ENCODE peak calls at places on chromosomes 6 and 20, in six cellular contexts. T, S, Z, D, F and H are unnamed samples. For H3K4me1, the result is how much of the 10 kb centered on the place peaks cover.

GRCh38 chr6:36659271-36659670 is 19.2 kb upstream of the CDKN1A start:
- DNase-seq in T (no peak), S (no peak), Z (peak), D (no peak), F (no peak), H (no peak)

GRCh38 chr6:24513602-24514001 is 18.8 kb downstream of the ALDH5A1 start:
- DNase-seq in T (no peak), S (no peak), Z (no peak), D (no peak), F (no peak), H (no peak)

GRCh38 chr6:84166395-84166794 is 61.0 kb downstream of the CEP162 start:
- DNase-seq in T (no peak), S (no peak), Z (no peak), D (no peak), F (no peak), H (no peak)

GRCh38 chr6:35283361-35283760 is 14.3 kb upstream of the DEF6 start:
- DNase-seq in T (no peak), S (no peak), Z (no peak), D (no peak), F (no peak), H (no peak)

GRCh38 chr6:73985891-73986290 is 289.9 kb downstream of the CD109 start:
- DNase-seq in T (no peak), S (no peak), Z (peak), D (peak), F (no peak), H (no peak)

GRCh38 chr6:2755456-2755855 is 4.7 kb upstream of the MYLK4 start:
- DNase-seq in T (no peak), S (no peak), Z (no peak), D (no peak), F (no peak), H (no peak)

GRCh38 chr6:15344831-15345230 is 99.0 kb downstream of the JARID2 start:
- DNase-seq in T (no peak), S (no peak), Z (no peak), D (no peak), F (no peak), H (no peak)

GRCh38 chr6:102356170-102356569 is 962.7 kb downstream of the GRIK2 start:
- DNase-seq in T (no peak), S (no peak), Z (no peak), D (no peak), F (no peak), H (no peak)

GRCh38 chr6:47083586-47084047 is 41.5 kb upstream of the ADGRF1 start:
- DNase-seq in T (peak), S (peak), Z (peak), D (peak), F (no peak), H (no peak)

GRCh38 chr20:54415967-54416366 is 59.4 kb upstream of the DOK5 start:
- DNase-seq in T (no peak), S (no peak), Z (no peak), D (no peak), F (no peak), H (no peak)

GRCh38 chr20:49880724-49881445 is 34.4 kb downstream of the SPATA2 start:
- DNase-seq in T (no peak), S (peak), Z (no peak), D (no peak), F (no peak), H (no peak)

GRCh38 chr6:131636880-131637792 is at the start of gene ENPP3:
- DNase-seq in T (no peak), S (no peak), Z (no peak), D (no peak), F (no peak), H (no peak)

GRCh38 chr20:29873946-29874345 is 1383.5 kb upstream of the DEFB115 start:
- DNase-seq in T (no peak), S (peak), Z (peak), D (peak), F (no peak), H (no peak)

GRCh38 chr20:43583982-43584432 is 6.7 kb upstream of the IFT52 start:
- DNase-seq in T (peak), S (peak), Z (peak), D (no peak), F (no peak), H (no peak)
- H3K27ac ChIP-seq in T (no peak), S (no peak), Z (no peak), D (no peak), F (no peak), H (no peak)

DNA sequence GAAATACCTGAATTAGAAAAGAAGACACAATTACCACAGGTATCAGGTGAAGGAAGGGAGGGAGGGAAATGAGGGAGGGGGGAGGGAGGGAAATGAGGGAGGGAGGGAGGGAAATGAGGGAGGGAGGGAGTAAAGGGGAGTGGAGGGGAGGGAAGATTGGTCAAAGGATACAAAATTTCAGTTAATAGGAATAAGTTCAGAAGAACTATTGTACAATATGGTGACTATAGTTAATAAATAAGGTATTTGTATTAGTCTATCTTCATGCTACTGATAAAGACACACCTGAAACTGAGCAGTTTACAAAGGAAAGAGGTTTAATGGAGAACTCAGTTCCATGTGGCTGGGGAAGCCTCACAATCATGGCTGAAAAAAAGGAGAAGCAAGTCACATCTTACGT is 185.7 kb downstream of the EYA2 start:
- DNase-seq in T (no peak), S (no peak), Z (no peak), D (no peak), F (no peak), H (no peak)
- H3K4me1 ChIP-seq in T (under half), S (under half), Z (under half), D (under half), F (under half), H (under half)

GRCh38 chr20:22581437-22582385 is 2.7 kb downstream of the FOXA2 start:
- DNase-seq in T (no peak), S (peak), Z (no peak), D (no peak), F (no peak), H (no peak)

GRCh38 chr20:22584630-22584921 is 204 bp upstream of the FOXA2 start:
- DNase-seq in T (no peak), S (peak), Z (no peak), D (no peak), F (no peak), H (no peak)

GRCh38 chr20:22582960-22583772 is 1.2 kb downstream of the FOXA2 start:
- DNase-seq in T (no peak), S (peak), Z (no peak), D (no peak), F (no peak), H (no peak)

GRCh38 chr20:22583773-22584629 is at the start of gene FOXA2:
- DNase-seq in T (no peak), S (peak), Z (no peak), D (no peak), F (no peak), H (no peak)

DNA sequence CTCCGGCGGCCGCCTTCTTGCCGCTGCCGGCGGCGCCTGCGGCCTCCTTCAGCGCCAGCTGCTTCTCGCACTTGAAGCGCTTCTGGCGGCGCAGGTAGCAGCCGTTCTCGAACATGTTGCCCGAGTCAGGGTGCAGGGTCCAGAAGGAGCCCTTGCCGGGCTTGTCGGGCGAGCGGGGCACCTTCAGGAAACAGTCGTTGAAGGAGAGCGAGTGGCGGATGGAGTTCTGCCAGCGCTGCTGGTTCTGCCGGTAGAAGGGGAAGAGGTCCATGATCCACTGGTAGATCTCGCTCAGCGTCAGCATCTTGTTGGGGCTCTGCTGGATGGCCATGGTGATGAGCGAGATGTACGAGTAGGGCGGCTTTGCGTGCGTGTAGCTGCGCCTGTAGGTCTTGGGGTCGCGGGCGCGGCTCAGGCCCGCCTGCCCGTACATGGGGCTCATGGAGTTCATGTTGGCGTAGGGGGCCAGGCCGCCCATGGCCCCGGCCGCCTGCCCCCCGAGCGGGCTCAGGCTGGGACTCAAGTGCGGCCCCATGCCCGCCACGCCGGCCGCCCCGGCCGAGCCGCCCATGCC is 1.9 kb downstream of the FOXA2 start:
- DNase-seq in T (no peak), S (peak), Z (no peak), D (no peak), F (no peak), H (no peak)
- H3K4me3 ChIP-seq in T (peak), S (peak), Z (no peak), D (no peak), F (peak), H (no peak)

GRCh38 chr6:111766524-111766857 is 106.8 kb downstream of the FYN start:
- DNase-seq in T (no peak), S (no peak), Z (no peak), D (no peak), F (no peak), H (no peak)

GRCh38 chr6:111769365-111770127 is 103.7 kb downstream of the FYN start:
- DNase-seq in T (no peak), S (no peak), Z (no peak), D (no peak), F (no peak), H (no peak)

GRCh38 chr6:111765681-111766523 is 107.3 kb downstream of the FYN start:
- DNase-seq in T (no peak), S (no peak), Z (peak), D (no peak), F (no peak), H (no peak)

GRCh38 chr6:111768431-111768770 is 104.9 kb downstream of the FYN start:
- DNase-seq in T (no peak), S (no peak), Z (no peak), D (no peak), F (no peak), H (no peak)

GRCh38 chr6:111767752-111768430 is 105.4 kb downstream of the FYN start:
- DNase-seq in T (no peak), S (no peak), Z (no peak), D (no peak), F (no peak), H (peak)
- H3K27ac ChIP-seq in T (no peak), S (no peak), Z (no peak), D (no peak), F (no peak), H (peak)

DNA sequence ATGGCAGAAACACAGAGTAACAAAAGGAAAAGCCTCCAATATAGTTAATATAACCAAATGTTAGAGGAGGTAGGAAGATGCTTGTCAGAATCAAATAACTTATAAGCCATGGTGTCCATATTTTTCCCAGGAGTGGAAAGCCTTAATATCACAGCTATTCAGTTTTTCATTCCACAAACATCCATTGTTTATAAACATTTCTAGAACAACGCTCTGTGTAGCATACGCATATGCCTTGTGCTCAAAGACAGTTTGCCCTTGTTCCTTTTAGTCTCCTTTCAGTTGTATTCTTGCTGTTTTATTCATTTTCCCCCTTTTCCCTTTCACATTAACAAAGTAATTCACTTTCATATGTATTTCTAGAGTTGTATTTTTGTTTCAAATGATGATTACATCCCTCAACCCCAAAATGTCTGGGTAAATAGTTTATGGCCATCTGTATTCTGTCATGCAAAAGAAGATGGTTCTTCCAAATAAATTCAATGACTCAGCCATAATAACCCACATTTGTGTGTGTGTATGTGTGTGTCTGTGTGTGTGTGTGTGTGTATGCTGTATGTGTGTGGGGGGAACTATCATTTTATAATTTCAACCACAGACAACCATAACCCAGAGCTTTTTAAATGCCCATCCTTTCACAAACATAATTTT is 455.7 kb upstream of the SOX4 start:
- DNase-seq in T (no peak), S (no peak), Z (peak), D (no peak), F (no peak), H (no peak)
- H3K4me1 ChIP-seq in T (under half), S (under half), Z (under half), D (under half), F (under half), H (under half)

GRCh38 chr20:33673115-33673410 is 1.2 kb downstream of the NECAB3 start:
- DNase-seq in T (no peak), S (no peak), Z (no peak), D (no peak), F (no peak), H (no peak)

GRCh38 chr20:33671573-33672288 is 2.5 kb downstream of the NECAB3 start:
- DNase-seq in T (no peak), S (no peak), Z (no peak), D (no peak), F (no peak), H (no peak)

GRCh38 chr20:33670715-33671499 is 3.3 kb downstream of the NECAB3 start:
- DNase-seq in T (no peak), S (peak), Z (no peak), D (no peak), F (no peak), H (no peak)

GRCh38 chr20:33673411-33674293 is 576 bp downstream of the NECAB3 start:
- DNase-seq in T (no peak), S (no peak), Z (peak), D (no peak), F (no peak), H (no peak)

GRCh38 chr20:33672426-33673114 is 1.7 kb downstream of the NECAB3 start:
- DNase-seq in T (no peak), S (no peak), Z (no peak), D (peak), F (no peak), H (no peak)
- H3K4me3 ChIP-seq in T (peak), S (peak), Z (peak), D (peak), F (peak), H (no peak)

DNA sequence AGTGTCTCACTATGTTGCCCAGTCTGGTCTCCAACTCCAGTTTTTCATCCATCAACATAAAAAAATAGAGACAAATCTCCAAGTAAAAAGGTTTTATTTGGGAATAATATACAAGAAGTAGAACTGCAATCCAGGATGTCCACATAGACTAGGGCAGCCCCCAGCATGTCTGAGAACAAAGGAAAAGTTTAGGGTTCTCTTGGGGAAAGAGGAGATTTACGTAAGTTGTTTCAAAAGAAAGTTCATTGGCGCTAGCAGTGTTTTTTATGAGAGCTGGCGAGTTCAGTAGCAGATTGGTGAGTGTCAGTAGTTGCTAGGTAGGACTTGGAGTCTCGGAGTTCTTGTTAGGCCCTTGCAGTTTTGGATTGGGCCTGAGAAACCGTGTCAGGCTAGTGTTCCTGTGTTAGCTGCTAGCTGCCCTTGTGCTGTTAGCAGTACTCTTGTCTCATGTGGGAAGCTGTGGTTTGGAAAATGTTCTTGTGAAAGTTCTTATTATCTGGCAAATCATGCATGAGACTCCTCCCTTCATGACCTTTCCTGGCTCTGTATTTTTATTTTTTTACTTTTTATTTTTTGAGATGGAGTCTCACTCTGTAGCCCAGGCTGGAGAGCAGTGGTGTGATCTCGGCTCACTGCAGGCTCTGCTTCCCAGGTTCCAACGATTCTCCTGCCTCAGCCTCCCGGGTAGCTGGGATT is 24.7 kb downstream of the TTLL9 start:
- DNase-seq in T (peak), S (peak), Z (peak), D (peak), F (peak), H (no peak)
- H3K27ac ChIP-seq in T (peak), S (peak), Z (no peak), D (no peak), F (no peak), H (no peak)